ENCODE peak calls at places on chromosomes 2 and 18, in eight cellular contexts. H is T-cell, L is renal cortical epithelial cell, T is keratinocyte, F is mucosa of descending colon, N is NCI-H774, Z is KBM-7, D is WTC11. A is an unnamed sample.

GRCh38 chr2:112149194-112149593 is 11.0 kb downstream of the FBLN7 start:
- DNase-seq in H (no peak), L (no peak), T (no peak), F (no peak), N (no peak), Z (no peak), D (no peak), A (no peak)

GRCh38 chr2:45606801-45607200 is 4.3 kb downstream of the SRBD1 start:
- DNase-seq in H (no peak), L (no peak), T (no peak), F (no peak), N (no peak), Z (no peak), D (no peak), A (no peak)

GRCh38 chr18:79575891-79576685 is 103.5 kb upstream of the CTDP1 start:
- DNase-seq in H (no peak), L (no peak), T (no peak), F (peak; percentile 32), N (no peak), Z (no peak), D (no peak), A (no peak)

GRCh38 chr2:126785236-126785635 is 113.5 kb upstream of the TEX51 start:
- DNase-seq in H (no peak), L (no peak), T (no peak), F (no peak), N (no peak), Z (no peak), D (no peak), A (no peak)

GRCh38 chr2:97752342-97753334 is 39.3 kb downstream of the ZAP70 start:
- DNase-seq in H (no peak), L (no peak), T (no peak), F (no peak), N (no peak), Z (no peak), D (no peak), A (no peak)

GRCh38 chr2:101329026-101329425 is 20.5 kb upstream of the RNF149 start:
- DNase-seq in H (no peak), L (no peak), T (no peak), F (no peak), N (no peak), Z (no peak), D (no peak), A (no peak)

GRCh38 chr2:25381502-25381901 is 39.8 kb upstream of the DNMT3A start:
- DNase-seq in H (no peak), L (no peak), T (no peak), F (no peak), N (no peak), Z (no peak), D (peak; percentile 1), A (no peak)

GRCh38 chr2:95353613-95354468 is 48.7 kb upstream of the FAHD2A start:
- DNase-seq in H (no peak), L (no peak), T (no peak), F (no peak), N (no peak), Z (no peak), D (no peak), A (no peak)

GRCh38 chr2:217413193-217413592 is 553.3 kb upstream of the TNP1 start:
- DNase-seq in H (no peak), L (peak; percentile 32), T (no peak), F (no peak), N (no peak), Z (no peak), D (no peak), A (no peak)

GRCh38 chr2:218964041-218964771 is 4.7 kb downstream of the CDK5R2 start:
- DNase-seq in H (no peak), L (peak; percentile 57), T (peak; percentile 50), F (no peak), N (peak; percentile 60), Z (no peak), D (no peak), A (peak; percentile 77)

GRCh38 chr2:150088538-150088937 is 398.9 kb downstream of the RND3 start:
- DNase-seq in H (no peak), L (peak; percentile 3), T (no peak), F (no peak), N (no peak), Z (no peak), D (no peak), A (no peak)

GRCh38 chr2:85427300-85427699 is 8.8 kb downstream of the SH2D6 start:
- DNase-seq in H (no peak), L (no peak), T (no peak), F (no peak), N (no peak), Z (no peak), D (no peak), A (no peak)

GRCh38 chr2:13558368-13558767 is 841.6 kb downstream of the TRIB2 start:
- DNase-seq in H (no peak), L (peak; percentile 96), T (peak; percentile 70), F (no peak), N (no peak), Z (no peak), D (no peak), A (no peak)

GRCh38 chr2:42072349-42073118 is 24.7 kb downstream of the PKDCC start:
- DNase-seq in H (no peak), L (no peak), T (no peak), F (peak; percentile 88), N (peak; percentile 70), Z (peak; percentile 39), D (peak; percentile 34), A (peak; percentile 56)

GRCh38 chr2:182444806-182445205 is 18.0 kb upstream of the PDE1A start:
- DNase-seq in H (no peak), L (no peak), T (no peak), F (no peak), N (no peak), Z (no peak), D (no peak), A (no peak)

GRCh38 chr2:219851169-219851568 is 223.7 kb downstream of the SLC4A3 start:
- DNase-seq in H (no peak), L (no peak), T (no peak), F (no peak), N (no peak), Z (no peak), D (peak; percentile 67), A (no peak)

GRCh38 chr2:69163109-69163508 is 150.1 kb downstream of the ANTXR1 start:
- DNase-seq in H (no peak), L (peak; percentile 91), T (peak; percentile 67), F (no peak), N (no peak), Z (peak; percentile 92), D (no peak), A (no peak)

GRCh38 chr18:50749421-50749820 is 70.4 kb downstream of the MRO start:
- DNase-seq in H (no peak), L (no peak), T (no peak), F (no peak), N (no peak), Z (no peak), D (no peak), A (no peak)

GRCh38 chr2:144886847-144887246 is 366.9 kb upstream of the ZEB2 start:
- DNase-seq in H (no peak), L (no peak), T (no peak), F (peak; percentile 24), N (no peak), Z (no peak), D (no peak), A (no peak)